ENCODE peak calls at places on chromosomes 7 and 10, in six cellular contexts. R is PC-3, Y is gastrocnemius medialis, W is stomach, M is tibial nerve, I is endothelial cell of umbilical vein. L is an unnamed sample. For H3K27me3, the result is how much of the 10 kb centered on the place peaks cover.

GRCh38 chr10:1382711-1383110 is 326.5 kb downstream of the WDR37 start:
- DNase-seq in R (no peak), Y (no peak), W (peak), M (no peak), I (no peak), L (no peak)

GRCh38 chr7:131222171-131222570 is 105.5 kb upstream of the MKLN1 start:
- DNase-seq in R (no peak), Y (no peak), W (no peak), M (no peak), I (no peak), L (no peak)

GRCh38 chr7:134686782-134687181 is 40.1 kb downstream of the BPGM start:
- DNase-seq in R (peak), Y (no peak), W (no peak), M (no peak), I (peak), L (no peak)

GRCh38 chr7:12130664-12131063 is 80.4 kb upstream of the TMEM106B start:
- DNase-seq in R (peak), Y (no peak), W (no peak), M (no peak), I (no peak), L (no peak)

GRCh38 chr10:32131388-32131787 is 75.2 kb upstream of the KIF5B start:
- DNase-seq in R (peak), Y (no peak), W (no peak), M (no peak), I (peak), L (no peak)

GRCh38 chr10:99172130-99172738 is 63.4 kb downstream of the HPSE2 start:
- DNase-seq in R (peak), Y (no peak), W (no peak), M (no peak), I (peak), L (no peak)

GRCh38 chr7:27846388-27846787 is 106.4 kb downstream of the TAX1BP1 start:
- DNase-seq in R (no peak), Y (no peak), W (no peak), M (no peak), I (no peak), L (no peak)

GRCh38 chr10:75137533-75138438 is 26.3 kb downstream of the SAMD8 start:
- DNase-seq in R (peak), Y (no peak), W (no peak), M (no peak), I (peak), L (no peak)

GRCh38 chr10:130726996-130727725 is 584.4 kb downstream of the TCERG1L start:
- DNase-seq in R (no peak), Y (no peak), W (no peak), M (no peak), I (no peak), L (no peak)

GRCh38 chr7:50507898-50508470 is 57.2 kb downstream of the DDC start:
- DNase-seq in R (no peak), Y (peak), W (no peak), M (no peak), I (no peak), L (no peak)

GRCh38 chr10:6597478-6597877 is 17.4 kb upstream of the PRKCQ start:
- DNase-seq in R (no peak), Y (no peak), W (no peak), M (no peak), I (no peak), L (no peak)

GRCh38 chr7:135151162-135151932 is 3.5 kb downstream of the TMEM140 start:
- DNase-seq in R (no peak), Y (no peak), W (no peak), M (no peak), I (peak), L (no peak)

GRCh38 chr10:97508342-97508741 is 9.6 kb downstream of the UBTD1 start:
- DNase-seq in R (peak), Y (no peak), W (no peak), M (no peak), I (peak), L (no peak)

GRCh38 chr10:96269438-96270300 is 1.7 kb downstream of the BLNK start:
- DNase-seq in R (no peak), Y (no peak), W (no peak), M (no peak), I (no peak), L (no peak)

GRCh38 chr7:158494162-158494586 is 93.4 kb downstream of the PTPRN2 start:
- DNase-seq in R (peak), Y (no peak), W (no peak), M (no peak), I (no peak), L (no peak)

GRCh38 chr10:16644146-16644545 is 122.5 kb upstream of the C1QL3 start:
- DNase-seq in R (peak), Y (no peak), W (no peak), M (no peak), I (peak), L (no peak)

GRCh38 chr7:19290066-19290465 is 144.8 kb upstream of the FERD3L start:
- DNase-seq in R (no peak), Y (no peak), W (no peak), M (no peak), I (no peak), L (no peak)

GRCh38 chr7:28509256-28510021 is 97.1 kb downstream of the CREB5 start:
- DNase-seq in R (no peak), Y (no peak), W (no peak), M (no peak), I (peak), L (no peak)

GRCh38 chr10:105413997-105414396 is 772.9 kb downstream of the SORCS3 start:
- DNase-seq in R (no peak), Y (no peak), W (no peak), M (no peak), I (no peak), L (no peak)

GRCh38 chr10:95693331-95693667 is 428 bp downstream of the TCTN3 start:
- DNase-seq in R (no peak), Y (no peak), W (no peak), M (no peak), I (no peak), L (no peak)

GRCh38 chr7:132882714-132883428 is 199.0 kb downstream of the CHCHD3 start:
- DNase-seq in R (no peak), Y (no peak), W (no peak), M (no peak), I (no peak), L (no peak)

GRCh38 chr7:85068796-85069195 is 118.1 kb downstream of the SEMA3D start:
- DNase-seq in R (peak), Y (no peak), W (no peak), M (no peak), I (peak), L (no peak)

GRCh38 chr7:69309601-69310000 is 288.7 kb upstream of the AUTS2 start:
- DNase-seq in R (no peak), Y (no peak), W (no peak), M (no peak), I (no peak), L (no peak)

GRCh38 chr10:12985347-12985746 is 16.2 kb downstream of the CCDC3 start:
- DNase-seq in R (no peak), Y (no peak), W (no peak), M (no peak), I (no peak), L (no peak)

GRCh38 chr10:34413214-34413613 is 401.9 kb downstream of the PARD3 start:
- DNase-seq in R (no peak), Y (no peak), W (no peak), M (no peak), I (no peak), L (no peak)

GRCh38 chr7:51307811-51308737 is 8.5 kb downstream of the COBL start:
- DNase-seq in R (no peak), Y (no peak), W (no peak), M (no peak), I (no peak), L (no peak)

GRCh38 chr7:150962743-150963399 is 15.2 kb downstream of the KCNH2 start:
- DNase-seq in R (peak), Y (no peak), W (peak), M (no peak), I (peak), L (peak)

GRCh38 chr7:155358066-155358947 is 60.6 kb downstream of the INSIG1 start:
- DNase-seq in R (no peak), Y (no peak), W (no peak), M (no peak), I (no peak), L (no peak)
- H3K27me3 ChIP-seq in R (under half), Y (under half), W (under half), M (under half), I (under half), L (under half)

GRCh38 chr7:157000741-157001653 is 9.5 kb downstream of the MNX1 start:
- DNase-seq in R (no peak), Y (no peak), W (peak), M (no peak), I (no peak), L (no peak)
- H3K27me3 ChIP-seq in R (under half), Y (half or more), W (half or more), M (under half), I (half or more), L (under half)

GRCh38 chr7:104328970-104329825 is 795 bp downstream of the LHFPL3 start:
- DNase-seq in R (no peak), Y (no peak), W (no peak), M (no peak), I (no peak), L (no peak)
- H3K27me3 ChIP-seq in R (half or more), Y (under half), W (under half), M (under half), I (under half), L (under half)

GRCh38 chr7:25388681-25389080 is 160.4 kb upstream of the NPVF start:
- DNase-seq in R (no peak), Y (no peak), W (no peak), M (no peak), I (no peak), L (no peak)
- H3K27me3 ChIP-seq in R (half or more), Y (under half), W (under half), M (under half), I (under half), L (under half)

DNA sequence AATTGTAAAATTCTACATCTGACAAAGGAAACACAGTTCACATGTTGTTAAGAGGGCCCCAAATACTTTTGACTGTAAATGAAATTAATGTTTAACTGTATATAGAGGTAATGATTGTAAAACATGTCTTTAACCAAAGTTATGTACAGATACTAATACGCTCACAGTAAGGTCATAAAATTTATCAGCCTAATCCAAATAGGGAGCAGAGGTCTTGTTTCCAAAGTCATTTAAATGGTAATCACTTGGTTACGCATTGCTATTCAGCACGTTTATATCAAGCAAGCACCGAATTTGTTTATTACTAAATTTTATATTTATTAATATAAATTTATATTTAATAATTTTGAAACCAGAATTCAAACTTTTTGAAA is 1.4 kb downstream of the PHYHIPL start:
- DNase-seq in R (no peak), Y (no peak), W (no peak), M (no peak), I (no peak), L (no peak)
- H3K27me3 ChIP-seq in R (under half), Y (under half), W (under half), M (under half), I (under half), L (under half)

GRCh38 chr10:123147635-123148413 is at the start of gene HMX2:
- DNase-seq in R (no peak), Y (no peak), W (no peak), M (no peak), I (no peak), L (no peak)

GRCh38 chr10:123148414-123149161 is 652 bp downstream of the HMX2 start:
- DNase-seq in R (no peak), Y (no peak), W (no peak), M (no peak), I (no peak), L (no peak)

GRCh38 chr10:123145542-123146012 is 2.4 kb upstream of the HMX2 start:
- DNase-seq in R (no peak), Y (no peak), W (no peak), M (no peak), I (no peak), L (no peak)

GRCh38 chr10:123146013-123146891 is 1.7 kb upstream of the HMX2 start:
- DNase-seq in R (no peak), Y (no peak), W (no peak), M (no peak), I (no peak), L (no peak)

DNA sequence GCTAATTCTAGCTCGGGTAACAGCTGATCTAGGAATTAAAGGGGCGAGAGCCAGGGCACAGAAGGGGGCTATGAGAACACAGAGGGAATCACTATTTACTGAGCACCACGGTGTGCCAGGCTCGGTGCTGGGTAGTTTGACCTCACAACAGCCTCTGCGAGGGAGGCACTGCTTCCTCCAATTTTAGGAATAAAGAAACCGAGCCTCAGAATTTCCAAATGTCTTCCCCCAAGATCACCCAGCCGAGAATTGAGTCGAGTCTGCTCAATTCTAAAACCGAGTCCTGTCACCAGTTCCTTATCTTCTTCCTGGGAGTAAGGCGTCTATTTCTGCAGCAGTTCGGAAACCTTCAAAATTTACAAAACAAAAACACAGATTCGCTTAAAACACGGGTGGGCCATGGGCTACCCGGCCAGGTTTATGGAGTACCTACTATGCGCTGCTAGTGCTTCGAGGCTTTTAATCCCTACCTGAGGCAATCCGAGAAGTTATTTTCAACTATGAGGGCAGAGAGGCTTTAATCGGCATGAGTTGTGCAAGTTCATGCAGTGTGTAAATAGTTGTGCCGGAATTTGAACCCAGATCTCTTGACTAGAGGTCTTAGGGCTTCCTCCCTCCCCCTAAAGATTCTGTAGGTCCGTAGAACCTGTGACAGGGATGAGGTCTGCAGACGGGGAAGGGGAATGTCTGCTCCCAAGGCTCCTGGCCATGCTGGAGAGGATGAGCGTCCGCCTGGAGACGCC is 873 bp upstream of the HMX2 start:
- DNase-seq in R (no peak), Y (no peak), W (no peak), M (no peak), I (no peak), L (no peak)
- H3K27me3 ChIP-seq in R (under half), Y (half or more), W (half or more), M (under half), I (half or more), L (under half)

DNA sequence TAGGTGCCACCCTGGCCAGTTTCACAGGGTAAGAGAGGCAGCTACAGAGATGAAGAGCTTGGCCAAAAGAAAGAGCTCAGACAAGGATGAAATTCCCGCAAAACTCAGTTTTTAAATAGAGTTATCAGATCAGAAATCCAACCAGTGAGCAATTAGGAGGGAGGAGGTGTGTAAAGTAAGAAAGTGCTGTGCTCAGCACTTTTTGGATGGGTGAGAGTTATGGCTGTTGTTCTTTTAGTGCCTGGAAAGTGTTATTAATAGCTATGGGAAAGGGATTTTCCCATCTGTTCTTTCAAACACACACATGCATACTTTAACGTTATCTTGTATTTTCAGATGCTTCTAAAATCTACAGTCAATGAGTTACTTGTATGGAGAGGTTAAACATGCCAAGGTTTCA is 107.3 kb upstream of the TMEM72 start:
- DNase-seq in R (no peak), Y (no peak), W (no peak), M (no peak), I (peak), L (no peak)
- H3K27me3 ChIP-seq in R (under half), Y (under half), W (under half), M (under half), I (under half), L (under half)